ENCODE peak calls at places on chromosomes 12 and 14, in four cellular contexts. One of them, this sample, is unnamed.
A peak's percentile ranks its signal among the peaks of the same experiment; 100 is the strongest.

GRCh38 chr14:96390965-96391292 is 999 bp upstream of the AK7 start:
- DNase-seq in IMR-90: no peak
- DNase-seq in K562: no peak
- DNase-seq in PC-3: no peak
- DNase-seq in this sample: no peak

GRCh38 chr14:85594217-85594616 is 64.3 kb downstream of the FLRT2 start:
- DNase-seq in IMR-90: no peak
- DNase-seq in K562: no peak
- DNase-seq in PC-3: no peak
- DNase-seq in this sample: no peak

GRCh38 chr12:113070117-113070906 is 13.8 kb downstream of the DTX1 start:
- DNase-seq in IMR-90: no peak
- DNase-seq in K562: no peak
- DNase-seq in PC-3: no peak
- DNase-seq in this sample: no peak

GRCh38 chr12:32183646-32184045 is 77.0 kb downstream of the BICD1 start:
- DNase-seq in IMR-90: peak; percentile 15
- DNase-seq in K562: no peak
- DNase-seq in PC-3: peak; percentile 60
- DNase-seq in this sample: no peak

GRCh38 chr12:23084236-23084995 is 459.4 kb downstream of the ETNK1 start:
- DNase-seq in IMR-90: peak; percentile 95
- DNase-seq in K562: peak; percentile 17
- DNase-seq in PC-3: peak; percentile 77
- DNase-seq in this sample: peak; percentile 9

GRCh38 chr12:29051221-29051620 is 97.9 kb upstream of the FAR2 start:
- DNase-seq in IMR-90: peak; percentile 44
- DNase-seq in K562: no peak
- DNase-seq in PC-3: peak; percentile 40
- DNase-seq in this sample: no peak

GRCh38 chr12:26177303-26177702 is 18.1 kb upstream of the SSPN start:
- DNase-seq in IMR-90: no peak
- DNase-seq in K562: no peak
- DNase-seq in PC-3: peak; percentile 45
- DNase-seq in this sample: no peak

GRCh38 chr14:21486640-21487087 is 9.7 kb downstream of the TOX4 start:
- DNase-seq in IMR-90: peak; percentile 79
- DNase-seq in K562: no peak
- DNase-seq in PC-3: no peak
- DNase-seq in this sample: peak; percentile 83

GRCh38 chr12:108609535-108610335 is 11.9 kb upstream of the TMEM119 start:
- DNase-seq in IMR-90: peak; percentile 85
- DNase-seq in K562: no peak
- DNase-seq in PC-3: no peak
- DNase-seq in this sample: peak; percentile 94

GRCh38 chr12:124655317-124656213 is 88.2 kb upstream of the NCOR2 start:
- DNase-seq in IMR-90: peak; percentile 93
- DNase-seq in K562: no peak
- DNase-seq in PC-3: no peak
- DNase-seq in this sample: peak; percentile 90

GRCh38 chr14:97002454-97002853 is 205.3 kb downstream of the VRK1 start:
- DNase-seq in IMR-90: no peak
- DNase-seq in K562: no peak
- DNase-seq in PC-3: no peak
- DNase-seq in this sample: no peak

GRCh38 chr14:22489957-22490950 is 98.8 kb downstream of the DAD1 start:
- DNase-seq in IMR-90: no peak
- DNase-seq in K562: no peak
- DNase-seq in PC-3: no peak
- DNase-seq in this sample: no peak

GRCh38 chr14:89673499-89674225 is 256.6 kb upstream of the FOXN3 start:
- DNase-seq in IMR-90: peak; percentile 66
- DNase-seq in K562: no peak
- DNase-seq in PC-3: peak; percentile 52
- DNase-seq in this sample: peak; percentile 78

GRCh38 chr12:9331218-9331626 is 123.0 kb upstream of the PZP start:
- DNase-seq in IMR-90: peak; percentile 41
- DNase-seq in K562: peak; percentile 37
- DNase-seq in PC-3: peak; percentile 59
- DNase-seq in this sample: peak; percentile 77

GRCh38 chr14:91373591-91374245 is 43.9 kb downstream of the CCDC88C start:
- DNase-seq in IMR-90: no peak
- DNase-seq in K562: no peak
- DNase-seq in PC-3: peak; percentile 38
- DNase-seq in this sample: no peak

GRCh38 chr14:54686871-54687749 is 120.2 kb downstream of the SAMD4A start:
- DNase-seq in IMR-90: no peak
- DNase-seq in K562: no peak
- DNase-seq in PC-3: no peak
- DNase-seq in this sample: no peak

GRCh38 chr14:53850714-53851296 is 105.8 kb downstream of the BMP4 start:
- DNase-seq in IMR-90: peak; percentile 39
- DNase-seq in K562: no peak
- DNase-seq in PC-3: peak; percentile 72
- DNase-seq in this sample: peak; percentile 64

GRCh38 chr12:34218193-34219045 is 196.1 kb downstream of the ALG10 start:
- DNase-seq in IMR-90: peak; percentile 34
- DNase-seq in K562: peak; percentile 46
- DNase-seq in PC-3: peak; percentile 89
- DNase-seq in this sample: peak; percentile 73
- H3K4me3 ChIP-seq in IMR-90: no peak overlapping the region
- H3K4me3 ChIP-seq in K562: peak overlapping the region; percentile 19
- H3K4me3 ChIP-seq in PC-3: peak overlapping the region; percentile 87
- H3K4me3 ChIP-seq in this sample: peak overlapping the region; percentile 52

GRCh38 chr12:2034633-2035420 is 18.0 kb upstream of the CACNA1C start:
- DNase-seq in IMR-90: peak; percentile 66
- DNase-seq in K562: peak; percentile 85
- DNase-seq in PC-3: peak; percentile 75
- DNase-seq in this sample: peak; percentile 96

GRCh38 chr12:2039034-2039433 is 13.8 kb upstream of the CACNA1C start:
- DNase-seq in IMR-90: no peak
- DNase-seq in K562: no peak
- DNase-seq in PC-3: no peak
- DNase-seq in this sample: no peak

GRCh38 chr12:2035421-2036080 is 17.2 kb upstream of the CACNA1C start:
- DNase-seq in IMR-90: no peak
- DNase-seq in K562: no peak
- DNase-seq in PC-3: no peak
- DNase-seq in this sample: no peak
- H3K9ac ChIP-seq in IMR-90: peak overlapping the region; percentile 36
- H3K9ac ChIP-seq in K562: no peak overlapping the region
- H3K9ac ChIP-seq in PC-3: no peak overlapping the region
- H3K9ac ChIP-seq in this sample: peak overlapping the region; percentile 65

GRCh38 chr12:120453060-120453761 is 7.0 kb downstream of the GATC start:
- DNase-seq in IMR-90: no peak
- DNase-seq in K562: no peak
- DNase-seq in PC-3: no peak
- DNase-seq in this sample: no peak
- H3K4me3 ChIP-seq in IMR-90: no peak overlapping the region
- H3K4me3 ChIP-seq in K562: no peak overlapping the region
- H3K4me3 ChIP-seq in PC-3: no peak overlapping the region
- H3K4me3 ChIP-seq in this sample: no peak overlapping the region

DNA sequence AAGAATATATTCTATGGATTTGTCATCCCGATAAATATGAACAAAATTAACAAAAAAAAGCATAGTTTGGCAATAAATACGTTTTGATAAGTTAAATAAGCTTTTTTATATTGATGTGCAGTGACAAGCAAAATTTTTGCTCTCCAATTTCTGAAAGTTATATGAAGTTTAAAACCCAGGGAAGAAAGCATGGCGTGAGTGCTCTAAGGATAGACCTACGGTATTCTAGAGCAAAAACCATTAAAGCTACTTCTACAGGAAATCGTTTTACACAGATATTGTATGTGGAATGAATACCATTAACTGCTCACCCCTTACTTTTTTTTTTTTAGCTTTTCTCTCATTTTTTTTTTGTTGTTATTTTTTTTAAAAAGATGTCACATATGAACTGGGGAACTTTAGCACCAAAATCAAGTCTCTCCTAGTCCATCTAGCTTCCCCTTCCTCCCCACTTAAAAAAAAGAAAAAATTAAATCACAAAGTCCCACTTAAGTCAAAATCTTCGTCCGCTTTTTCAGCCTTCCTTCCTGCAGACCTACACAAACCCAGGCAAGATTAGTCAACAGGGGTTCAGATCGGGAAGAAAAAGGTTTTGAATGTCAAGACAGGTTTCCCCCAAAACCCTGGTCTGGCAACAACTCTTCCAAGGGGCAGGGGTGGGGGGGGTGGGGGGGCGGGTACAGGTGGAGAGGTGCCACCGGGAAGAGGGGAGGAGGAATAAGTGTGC is 4.4 kb downstream of the ZFP36L1 start:
- DNase-seq in IMR-90: no peak
- DNase-seq in K562: no peak
- DNase-seq in PC-3: no peak
- DNase-seq in this sample: peak; percentile 9
- H3K9ac ChIP-seq in IMR-90: peak overlapping the region; percentile 65
- H3K9ac ChIP-seq in K562: no peak overlapping the region
- H3K9ac ChIP-seq in PC-3: peak overlapping the region; percentile 10
- H3K9ac ChIP-seq in this sample: peak overlapping the region; percentile 98

GRCh38 chr12:64782181-64782580 is 23.0 kb upstream of the GNS start:
- DNase-seq in IMR-90: no peak
- DNase-seq in K562: no peak
- DNase-seq in PC-3: no peak
- DNase-seq in this sample: no peak
- H3K4me3 ChIP-seq in IMR-90: no peak overlapping the region
- H3K4me3 ChIP-seq in K562: no peak overlapping the region
- H3K4me3 ChIP-seq in PC-3: peak overlapping the region; percentile 89
- H3K4me3 ChIP-seq in this sample: peak overlapping the region; percentile 73

DNA sequence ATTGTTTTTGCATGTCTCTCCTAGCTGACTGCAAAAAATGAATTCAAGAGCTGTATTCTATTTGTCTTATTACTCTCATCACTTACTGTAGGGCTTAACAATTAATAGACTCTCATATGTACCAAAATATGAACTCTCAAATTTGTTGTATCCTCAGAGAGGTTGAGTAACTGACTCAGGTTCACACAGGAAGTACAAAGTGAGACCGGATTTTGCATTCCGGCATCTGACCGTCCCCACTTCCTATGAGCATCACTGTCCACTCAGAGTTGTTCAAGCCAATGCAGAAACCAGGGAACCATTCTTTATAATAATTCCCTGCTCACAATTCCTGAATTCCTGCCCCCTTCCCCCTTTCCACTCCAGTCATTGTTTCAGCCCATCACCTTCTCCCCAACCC is 113.3 kb upstream of the AMIGO2 start:
- DNase-seq in IMR-90: no peak
- DNase-seq in K562: no peak
- DNase-seq in PC-3: no peak
- DNase-seq in this sample: no peak
- H3K9ac ChIP-seq in IMR-90: no peak overlapping the region
- H3K9ac ChIP-seq in K562: no peak overlapping the region
- H3K9ac ChIP-seq in PC-3: no peak overlapping the region
- H3K9ac ChIP-seq in this sample: no peak overlapping the region

This sample was measured in adipocyte.